ENCODE peak calls at places on chromosomes 6 and 20, in nine cellular contexts. One of them, this sample, is unnamed.

GRCh38 chr6:2502096-2502997 is 248.4 kb downstream of the MYLK4 start:
- DNase-seq in GM10248: no peak
- DNase-seq in nucleus accumbens: no peak
- DNase-seq in WERI-Rb-1: peak; percentile 4
- DNase-seq in HEK293T: no peak
- DNase-seq in NCI-H2171: no peak
- DNase-seq in GM18507: no peak
- DNase-seq in glutamatergic neuron: no peak
- DNase-seq in fibroblast of mammary gland: peak; percentile 88
- DNase-seq in this sample: no peak

GRCh38 chr20:11537032-11537431 is 380.7 kb upstream of the BTBD3 start:
- DNase-seq in GM10248: no peak
- DNase-seq in nucleus accumbens: no peak
- DNase-seq in WERI-Rb-1: no peak
- DNase-seq in HEK293T: no peak
- DNase-seq in NCI-H2171: no peak
- DNase-seq in GM18507: no peak
- DNase-seq in glutamatergic neuron: no peak
- DNase-seq in fibroblast of mammary gland: no peak
- DNase-seq in this sample: no peak

GRCh38 chr6:117600008-117600743 is 2.1 kb downstream of the GOPC start:
- DNase-seq in GM10248: no peak
- DNase-seq in nucleus accumbens: no peak
- DNase-seq in WERI-Rb-1: no peak
- DNase-seq in HEK293T: no peak
- DNase-seq in NCI-H2171: no peak
- DNase-seq in GM18507: no peak
- DNase-seq in glutamatergic neuron: no peak
- DNase-seq in fibroblast of mammary gland: peak; percentile 53
- DNase-seq in this sample: no peak

GRCh38 chr6:134193536-134194521 is 124.1 kb downstream of the SGK1 start:
- DNase-seq in GM10248: no peak
- DNase-seq in nucleus accumbens: no peak
- DNase-seq in WERI-Rb-1: no peak
- DNase-seq in HEK293T: no peak
- DNase-seq in NCI-H2171: no peak
- DNase-seq in GM18507: no peak
- DNase-seq in glutamatergic neuron: no peak
- DNase-seq in fibroblast of mammary gland: no peak
- DNase-seq in this sample: no peak

GRCh38 chr20:40607927-40608326 is 81.1 kb downstream of the MAFB start:
- DNase-seq in GM10248: no peak
- DNase-seq in nucleus accumbens: no peak
- DNase-seq in WERI-Rb-1: no peak
- DNase-seq in HEK293T: no peak
- DNase-seq in NCI-H2171: no peak
- DNase-seq in GM18507: no peak
- DNase-seq in glutamatergic neuron: no peak
- DNase-seq in fibroblast of mammary gland: no peak
- DNase-seq in this sample: no peak

GRCh38 chr20:43824699-43825402 is 89.8 kb upstream of the TOX2 start:
- DNase-seq in GM10248: no peak
- DNase-seq in nucleus accumbens: no peak
- DNase-seq in WERI-Rb-1: no peak
- DNase-seq in HEK293T: no peak
- DNase-seq in NCI-H2171: no peak
- DNase-seq in GM18507: no peak
- DNase-seq in glutamatergic neuron: peak; percentile 54
- DNase-seq in fibroblast of mammary gland: peak; percentile 34
- DNase-seq in this sample: no peak

GRCh38 chr6:152206072-152206818 is 398.8 kb downstream of the ESR1 start:
- DNase-seq in GM10248: no peak
- DNase-seq in nucleus accumbens: peak; percentile 5
- DNase-seq in WERI-Rb-1: peak; percentile 27
- DNase-seq in HEK293T: peak; percentile 48
- DNase-seq in NCI-H2171: no peak
- DNase-seq in GM18507: no peak
- DNase-seq in glutamatergic neuron: peak; percentile 63
- DNase-seq in fibroblast of mammary gland: peak; percentile 42
- DNase-seq in this sample: no peak

GRCh38 chr6:134003542-134003951 is 48.9 kb downstream of the SLC2A12 start:
- DNase-seq in GM10248: no peak
- DNase-seq in nucleus accumbens: no peak
- DNase-seq in WERI-Rb-1: no peak
- DNase-seq in HEK293T: no peak
- DNase-seq in NCI-H2171: no peak
- DNase-seq in GM18507: no peak
- DNase-seq in glutamatergic neuron: no peak
- DNase-seq in fibroblast of mammary gland: no peak
- DNase-seq in this sample: no peak

GRCh38 chr6:158764188-158764849 is 54.8 kb downstream of the EZR start:
- DNase-seq in GM10248: no peak
- DNase-seq in nucleus accumbens: no peak
- DNase-seq in WERI-Rb-1: no peak
- DNase-seq in HEK293T: no peak
- DNase-seq in NCI-H2171: no peak
- DNase-seq in GM18507: no peak
- DNase-seq in glutamatergic neuron: no peak
- DNase-seq in fibroblast of mammary gland: no peak
- DNase-seq in this sample: no peak

This sample was measured in GM12891.